ENCODE peak calls at places on chromosome 17, in seven cellular contexts. One of them, this sample, is unnamed.
A peak's percentile ranks its signal among the peaks of the same experiment; 100 is the strongest.

GRCh38 chr17:72284806-72285205 is 164.0 kb downstream of the SOX9 start:
- DNase-seq in fibroblast of lung: no peak
- DNase-seq in H1: no peak
- DNase-seq in fibroblast of villous mesenchyme: no peak
- DNase-seq in CD8-positive, alpha-beta memory T cell: no peak
- DNase-seq in neural progenitor cell: no peak
- DNase-seq in GM12865: no peak
- DNase-seq in this sample: no peak

GRCh38 chr17:77840576-77841160 is 117.8 kb upstream of the TNRC6C start:
- DNase-seq in fibroblast of lung: no peak
- DNase-seq in H1: no peak
- DNase-seq in fibroblast of villous mesenchyme: no peak
- DNase-seq in CD8-positive, alpha-beta memory T cell: no peak
- DNase-seq in neural progenitor cell: no peak
- DNase-seq in GM12865: no peak
- DNase-seq in this sample: no peak

GRCh38 chr17:42107597-42108576 is 4.6 kb downstream of the DHX58 start:
- DNase-seq in fibroblast of lung: peak; percentile 54
- DNase-seq in H1: peak; percentile 100
- DNase-seq in fibroblast of villous mesenchyme: peak; percentile 11
- DNase-seq in CD8-positive, alpha-beta memory T cell: peak; percentile 86
- DNase-seq in neural progenitor cell: peak; percentile 97
- DNase-seq in GM12865: peak; percentile 87
- DNase-seq in this sample: peak; percentile 35

GRCh38 chr17:54899721-54900456 is 763 bp upstream of the TOM1L1 start:
- DNase-seq in fibroblast of lung: no peak
- DNase-seq in H1: peak; percentile 58
- DNase-seq in fibroblast of villous mesenchyme: no peak
- DNase-seq in CD8-positive, alpha-beta memory T cell: no peak
- DNase-seq in neural progenitor cell: peak; percentile 58
- DNase-seq in GM12865: no peak
- DNase-seq in this sample: no peak

GRCh38 chr17:28895794-28896447 is 1.6 kb downstream of the FLOT2 start:
- DNase-seq in fibroblast of lung: no peak
- DNase-seq in H1: no peak
- DNase-seq in fibroblast of villous mesenchyme: no peak
- DNase-seq in CD8-positive, alpha-beta memory T cell: no peak
- DNase-seq in neural progenitor cell: peak; percentile 10
- DNase-seq in GM12865: no peak
- DNase-seq in this sample: no peak

GRCh38 chr17:65183736-65184135 is 46.6 kb downstream of the RGS9 start:
- DNase-seq in fibroblast of lung: peak; percentile 68
- DNase-seq in H1: peak; percentile 72
- DNase-seq in fibroblast of villous mesenchyme: no peak
- DNase-seq in CD8-positive, alpha-beta memory T cell: no peak
- DNase-seq in neural progenitor cell: peak; percentile 76
- DNase-seq in GM12865: no peak
- DNase-seq in this sample: peak; percentile 78

GRCh38 chr17:58334661-58335060 is 6.1 kb upstream of the TSPOAP1 start:
- DNase-seq in fibroblast of lung: no peak
- DNase-seq in H1: no peak
- DNase-seq in fibroblast of villous mesenchyme: no peak
- DNase-seq in CD8-positive, alpha-beta memory T cell: no peak
- DNase-seq in neural progenitor cell: no peak
- DNase-seq in GM12865: peak; percentile 57
- DNase-seq in this sample: no peak

GRCh38 chr17:75672011-75672410 is 4.9 kb downstream of the SAP30BP start:
- DNase-seq in fibroblast of lung: no peak
- DNase-seq in H1: no peak
- DNase-seq in fibroblast of villous mesenchyme: no peak
- DNase-seq in CD8-positive, alpha-beta memory T cell: no peak
- DNase-seq in neural progenitor cell: no peak
- DNase-seq in GM12865: no peak
- DNase-seq in this sample: no peak

GRCh38 chr17:31627960-31628359 is 231.1 kb downstream of the COPRS start:
- DNase-seq in fibroblast of lung: peak; percentile 92
- DNase-seq in H1: no peak
- DNase-seq in fibroblast of villous mesenchyme: peak; percentile 60
- DNase-seq in CD8-positive, alpha-beta memory T cell: no peak
- DNase-seq in neural progenitor cell: no peak
- DNase-seq in GM12865: no peak
- DNase-seq in this sample: peak; percentile 10

GRCh38 chr17:73641779-73642580 is 2.3 kb downstream of the SDK2 start:
- DNase-seq in fibroblast of lung: no peak
- DNase-seq in H1: no peak
- DNase-seq in fibroblast of villous mesenchyme: no peak
- DNase-seq in CD8-positive, alpha-beta memory T cell: no peak
- DNase-seq in neural progenitor cell: peak; percentile 24
- DNase-seq in GM12865: no peak
- DNase-seq in this sample: no peak

GRCh38 chr17:73644145-73645049 is at the start of gene SDK2:
- DNase-seq in fibroblast of lung: peak; percentile 1
- DNase-seq in H1: peak; percentile 75
- DNase-seq in fibroblast of villous mesenchyme: no peak
- DNase-seq in CD8-positive, alpha-beta memory T cell: no peak
- DNase-seq in neural progenitor cell: peak; percentile 61
- DNase-seq in GM12865: no peak
- DNase-seq in this sample: no peak

GRCh38 chr17:73643846-73644144 is 450 bp downstream of the SDK2 start:
- DNase-seq in fibroblast of lung: no peak
- DNase-seq in H1: no peak
- DNase-seq in fibroblast of villous mesenchyme: no peak
- DNase-seq in CD8-positive, alpha-beta memory T cell: no peak
- DNase-seq in neural progenitor cell: peak; percentile 58
- DNase-seq in GM12865: no peak
- DNase-seq in this sample: no peak

GRCh38 chr17:73643012-73643845 is 1.0 kb downstream of the SDK2 start:
- DNase-seq in fibroblast of lung: peak; percentile 4
- DNase-seq in H1: peak; percentile 67
- DNase-seq in fibroblast of villous mesenchyme: no peak
- DNase-seq in CD8-positive, alpha-beta memory T cell: no peak
- DNase-seq in neural progenitor cell: peak; percentile 71
- DNase-seq in GM12865: no peak
- DNase-seq in this sample: no peak

GRCh38 chr17:73642659-73643011 is 1.6 kb downstream of the SDK2 start:
- DNase-seq in fibroblast of lung: no peak
- DNase-seq in H1: no peak
- DNase-seq in fibroblast of villous mesenchyme: no peak
- DNase-seq in CD8-positive, alpha-beta memory T cell: no peak
- DNase-seq in neural progenitor cell: no peak
- DNase-seq in GM12865: no peak
- DNase-seq in this sample: no peak
- H3K4me3 ChIP-seq in fibroblast of lung: no peak overlapping the region
- H3K4me3 ChIP-seq in H1: peak overlapping the region; percentile 79
- H3K4me3 ChIP-seq in fibroblast of villous mesenchyme: no peak overlapping the region
- H3K4me3 ChIP-seq in CD8-positive, alpha-beta memory T cell: peak overlapping the region; percentile 22
- H3K4me3 ChIP-seq in neural progenitor cell: peak overlapping the region; percentile 87
- H3K4me3 ChIP-seq in GM12865: no peak overlapping the region
- H3K4me3 ChIP-seq in this sample: no peak overlapping the region

GRCh38 chr17:45312477-45313418 is 4.1 kb downstream of the MAP3K14 start:
- DNase-seq in fibroblast of lung: no peak
- DNase-seq in H1: no peak
- DNase-seq in fibroblast of villous mesenchyme: no peak
- DNase-seq in CD8-positive, alpha-beta memory T cell: peak; percentile 22
- DNase-seq in neural progenitor cell: no peak
- DNase-seq in GM12865: peak; percentile 60
- DNase-seq in this sample: no peak

GRCh38 chr17:45314761-45315549 is 1.9 kb downstream of the MAP3K14 start:
- DNase-seq in fibroblast of lung: no peak
- DNase-seq in H1: no peak
- DNase-seq in fibroblast of villous mesenchyme: no peak
- DNase-seq in CD8-positive, alpha-beta memory T cell: no peak
- DNase-seq in neural progenitor cell: no peak
- DNase-seq in GM12865: peak; percentile 75
- DNase-seq in this sample: no peak

GRCh38 chr17:45313927-45314760 is 2.7 kb downstream of the MAP3K14 start:
- DNase-seq in fibroblast of lung: no peak
- DNase-seq in H1: no peak
- DNase-seq in fibroblast of villous mesenchyme: no peak
- DNase-seq in CD8-positive, alpha-beta memory T cell: no peak
- DNase-seq in neural progenitor cell: no peak
- DNase-seq in GM12865: peak; percentile 46
- DNase-seq in this sample: no peak

GRCh38 chr17:45311762-45312476 is 4.9 kb downstream of the MAP3K14 start:
- DNase-seq in fibroblast of lung: peak; percentile 77
- DNase-seq in H1: no peak
- DNase-seq in fibroblast of villous mesenchyme: peak; percentile 73
- DNase-seq in CD8-positive, alpha-beta memory T cell: peak; percentile 61
- DNase-seq in neural progenitor cell: no peak
- DNase-seq in GM12865: peak; percentile 96
- DNase-seq in this sample: no peak

DNA sequence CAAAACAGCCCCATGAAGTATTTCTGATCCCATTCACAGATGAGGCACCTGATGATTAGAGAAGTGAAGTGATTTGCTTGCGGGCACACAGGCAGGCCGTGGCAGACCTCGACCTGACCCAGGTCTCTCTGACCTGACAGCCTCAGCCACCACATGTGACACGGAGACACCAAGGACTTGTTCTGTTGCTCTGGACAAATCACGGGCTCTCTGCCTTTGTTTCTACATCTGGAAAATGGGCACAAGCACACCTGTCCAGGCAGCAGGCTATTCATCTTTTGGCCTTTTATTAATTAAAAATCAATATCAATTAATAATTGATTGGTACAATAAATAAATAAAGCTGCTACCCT is 3.4 kb downstream of the MAP3K14 start:
- DNase-seq in fibroblast of lung: no peak
- DNase-seq in H1: no peak
- DNase-seq in fibroblast of villous mesenchyme: no peak
- DNase-seq in CD8-positive, alpha-beta memory T cell: no peak
- DNase-seq in neural progenitor cell: no peak
- DNase-seq in GM12865: peak; percentile 72
- DNase-seq in this sample: no peak
- H3K4me3 ChIP-seq in fibroblast of lung: no peak overlapping the region
- H3K4me3 ChIP-seq in H1: no peak overlapping the region
- H3K4me3 ChIP-seq in fibroblast of villous mesenchyme: no peak overlapping the region
- H3K4me3 ChIP-seq in CD8-positive, alpha-beta memory T cell: peak overlapping the region; percentile 45
- H3K4me3 ChIP-seq in neural progenitor cell: no peak overlapping the region
- H3K4me3 ChIP-seq in GM12865: peak overlapping the region; percentile 66
- H3K4me3 ChIP-seq in this sample: no peak overlapping the region

GRCh38 chr17:61124562-61124961 is 275.1 kb upstream of the TBX2 start:
- DNase-seq in fibroblast of lung: no peak
- DNase-seq in H1: no peak
- DNase-seq in fibroblast of villous mesenchyme: no peak
- DNase-seq in CD8-positive, alpha-beta memory T cell: no peak
- DNase-seq in neural progenitor cell: no peak
- DNase-seq in GM12865: no peak
- DNase-seq in this sample: no peak
- H3K4me3 ChIP-seq in fibroblast of lung: no peak overlapping the region
- H3K4me3 ChIP-seq in H1: no peak overlapping the region
- H3K4me3 ChIP-seq in fibroblast of villous mesenchyme: no peak overlapping the region
- H3K4me3 ChIP-seq in CD8-positive, alpha-beta memory T cell: no peak overlapping the region
- H3K4me3 ChIP-seq in neural progenitor cell: no peak overlapping the region
- H3K4me3 ChIP-seq in GM12865: no peak overlapping the region
- H3K4me3 ChIP-seq in this sample: no peak overlapping the region

DNA sequence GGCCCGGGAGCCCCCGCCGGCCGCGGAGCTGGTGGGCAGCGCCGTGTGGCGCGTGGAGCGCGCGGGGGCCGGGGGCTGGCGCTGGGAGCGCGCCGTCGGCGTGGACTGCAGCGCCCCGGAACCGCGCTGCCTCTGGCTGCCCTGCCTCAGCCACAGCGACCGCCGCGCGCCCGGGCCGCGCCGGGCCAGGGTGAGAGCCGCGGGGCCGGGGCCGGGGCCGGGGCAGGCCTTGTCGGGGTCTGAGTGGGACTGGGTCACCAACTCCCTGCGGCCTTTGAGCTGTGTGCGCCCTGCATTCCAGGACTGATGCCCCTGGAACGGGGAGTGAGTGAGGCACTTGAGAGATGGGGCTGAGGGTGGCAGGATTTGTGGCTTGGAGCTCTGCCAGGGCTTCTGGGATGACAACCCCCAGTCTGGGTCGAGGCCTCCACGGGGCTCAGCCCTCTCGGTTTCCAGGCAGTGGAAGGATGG is 25.7 kb downstream of the ARHGAP23 start:
- DNase-seq in fibroblast of lung: peak; percentile 50
- DNase-seq in H1: no peak
- DNase-seq in fibroblast of villous mesenchyme: peak; percentile 55
- DNase-seq in CD8-positive, alpha-beta memory T cell: no peak
- DNase-seq in neural progenitor cell: peak; percentile 45
- DNase-seq in GM12865: no peak
- DNase-seq in this sample: peak; percentile 58
- H3K4me3 ChIP-seq in fibroblast of lung: peak overlapping the region; percentile 62
- H3K4me3 ChIP-seq in H1: peak overlapping the region; percentile 45
- H3K4me3 ChIP-seq in fibroblast of villous mesenchyme: peak overlapping the region; percentile 74
- H3K4me3 ChIP-seq in CD8-positive, alpha-beta memory T cell: no peak overlapping the region
- H3K4me3 ChIP-seq in neural progenitor cell: peak overlapping the region; percentile 47
- H3K4me3 ChIP-seq in GM12865: no peak overlapping the region
- H3K4me3 ChIP-seq in this sample: peak overlapping the region; percentile 74

DNA sequence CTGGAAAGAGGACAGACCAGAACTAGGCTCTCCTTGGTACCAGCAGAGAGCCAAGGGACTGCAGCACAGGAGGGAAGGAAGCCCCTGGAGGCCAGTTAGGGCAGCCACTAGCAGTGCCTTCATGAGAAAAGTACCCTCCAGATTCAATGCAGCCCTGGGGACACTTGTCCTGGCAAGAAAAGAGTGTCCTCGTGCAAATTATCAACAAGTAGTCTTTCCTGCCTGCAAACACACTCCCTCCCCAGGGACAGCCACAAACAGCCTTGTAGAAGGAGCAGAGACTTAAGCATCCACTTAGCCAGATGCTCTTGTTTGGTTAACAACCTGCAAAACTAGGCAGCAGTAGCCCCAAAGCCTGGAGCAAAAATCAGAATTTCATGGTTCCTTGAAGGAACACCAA is 24.3 kb downstream of the CENPV start:
- DNase-seq in fibroblast of lung: no peak
- DNase-seq in H1: no peak
- DNase-seq in fibroblast of villous mesenchyme: no peak
- DNase-seq in CD8-positive, alpha-beta memory T cell: no peak
- DNase-seq in neural progenitor cell: peak; percentile 8
- DNase-seq in GM12865: no peak
- DNase-seq in this sample: peak; percentile 2
- H3K4me3 ChIP-seq in fibroblast of lung: no peak overlapping the region
- H3K4me3 ChIP-seq in H1: no peak overlapping the region
- H3K4me3 ChIP-seq in fibroblast of villous mesenchyme: no peak overlapping the region
- H3K4me3 ChIP-seq in CD8-positive, alpha-beta memory T cell: no peak overlapping the region
- H3K4me3 ChIP-seq in neural progenitor cell: no peak overlapping the region
- H3K4me3 ChIP-seq in GM12865: no peak overlapping the region
- H3K4me3 ChIP-seq in this sample: no peak overlapping the region

DNA sequence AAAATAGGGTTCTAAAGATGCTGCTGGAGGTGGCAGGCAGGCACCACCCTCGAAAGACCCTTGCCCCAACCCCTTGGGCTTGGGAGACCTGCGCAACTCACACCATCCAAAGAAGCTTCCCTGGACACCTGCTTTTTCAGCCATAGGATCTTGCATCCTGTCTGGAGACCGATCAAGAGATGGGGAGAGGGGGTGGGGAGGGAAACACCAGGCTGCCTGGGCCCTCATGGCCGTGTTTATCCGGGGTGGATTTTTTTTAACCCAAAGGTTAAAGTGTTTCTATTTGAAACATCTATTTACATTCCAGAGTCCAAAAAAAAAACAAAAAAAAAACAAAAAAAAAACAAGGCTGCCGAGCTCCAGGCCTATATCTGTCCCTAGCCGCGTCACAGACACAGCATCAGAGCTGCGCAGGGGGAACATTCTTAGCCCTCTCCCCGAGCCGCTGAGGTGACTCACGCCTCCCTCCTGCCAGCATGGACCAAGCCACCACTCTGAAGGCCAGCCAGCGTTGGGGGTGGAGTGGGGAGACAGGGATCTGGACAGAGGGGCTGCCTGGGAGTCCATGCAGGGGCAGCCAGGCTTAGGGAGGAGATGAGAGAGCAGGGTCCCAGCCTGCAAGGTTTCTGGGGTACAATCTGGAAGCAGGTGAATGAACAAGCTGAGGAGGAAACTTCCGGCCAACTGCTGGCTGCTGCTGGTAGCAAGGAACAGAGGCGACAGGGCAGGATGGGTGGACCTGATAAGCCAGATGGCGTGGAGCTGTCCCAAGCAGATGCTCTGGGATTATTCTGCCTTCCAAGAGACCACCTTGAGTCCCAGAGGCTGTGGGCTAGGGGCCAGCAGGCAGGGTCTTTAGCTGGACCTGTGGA is 14.8 kb downstream of the HDAC5 start:
- DNase-seq in fibroblast of lung: peak; percentile 97
- DNase-seq in H1: no peak
- DNase-seq in fibroblast of villous mesenchyme: peak; percentile 96
- DNase-seq in CD8-positive, alpha-beta memory T cell: no peak
- DNase-seq in neural progenitor cell: no peak
- DNase-seq in GM12865: no peak
- DNase-seq in this sample: peak; percentile 93
- H3K4me3 ChIP-seq in fibroblast of lung: no peak overlapping the region
- H3K4me3 ChIP-seq in H1: no peak overlapping the region
- H3K4me3 ChIP-seq in fibroblast of villous mesenchyme: no peak overlapping the region
- H3K4me3 ChIP-seq in CD8-positive, alpha-beta memory T cell: no peak overlapping the region
- H3K4me3 ChIP-seq in neural progenitor cell: no peak overlapping the region
- H3K4me3 ChIP-seq in GM12865: no peak overlapping the region
- H3K4me3 ChIP-seq in this sample: no peak overlapping the region

This sample was measured in fibroblast of pulmonary artery.